ENCODE peak calls at places on chromosomes 7 and 10, in eight cellular contexts. One of them, this sample, is unnamed.

GRCh38 chr7:20598479-20599419 is 16.7 kb upstream of the ABCB5 start:
- DNase-seq in mammary epithelial cell: peak; percentile 66
- DNase-seq in left ventricle myocardium inferior: no peak
- DNase-seq in lower lobe of right lung: no peak
- DNase-seq in T-helper 17 cell: no peak
- DNase-seq in hepatocyte: peak; percentile 73
- DNase-seq in CD8-positive, alpha-beta T cell: no peak
- DNase-seq in PC-3: peak; percentile 84
- DNase-seq in this sample: peak; percentile 73

GRCh38 chr10:3701490-3701889 is 83.5 kb downstream of the KLF6 start:
- DNase-seq in lower lobe of right lung: no peak
- DNase-seq in T-helper 17 cell: no peak
- DNase-seq in mammary epithelial cell: peak; percentile 33
- DNase-seq in left ventricle myocardium inferior: no peak
- DNase-seq in hepatocyte: no peak
- DNase-seq in PC-3: no peak
- DNase-seq in CD8-positive, alpha-beta T cell: no peak
- DNase-seq in this sample: no peak

GRCh38 chr10:21171197-21171935 is 274.3 kb upstream of the NEBL start:
- DNase-seq in T-helper 17 cell: no peak
- DNase-seq in hepatocyte: no peak
- DNase-seq in PC-3: peak; percentile 6
- DNase-seq in lower lobe of right lung: no peak
- DNase-seq in CD8-positive, alpha-beta T cell: no peak
- DNase-seq in left ventricle myocardium inferior: no peak
- DNase-seq in mammary epithelial cell: no peak
- DNase-seq in this sample: peak; percentile 53

GRCh38 chr7:100676501-100677306 is 3.2 kb downstream of the GNB2 start:
- DNase-seq in hepatocyte: no peak
- DNase-seq in left ventricle myocardium inferior: peak; percentile 21
- DNase-seq in PC-3: no peak
- DNase-seq in lower lobe of right lung: peak; percentile 50
- DNase-seq in mammary epithelial cell: no peak
- DNase-seq in CD8-positive, alpha-beta T cell: no peak
- DNase-seq in T-helper 17 cell: no peak
- DNase-seq in this sample: no peak

GRCh38 chr7:98418636-98419315 is 17.9 kb upstream of the BAIAP2L1 start:
- DNase-seq in mammary epithelial cell: peak; percentile 98
- DNase-seq in CD8-positive, alpha-beta T cell: no peak
- DNase-seq in hepatocyte: peak; percentile 95
- DNase-seq in lower lobe of right lung: no peak
- DNase-seq in T-helper 17 cell: no peak
- DNase-seq in PC-3: peak; percentile 98
- DNase-seq in left ventricle myocardium inferior: no peak
- DNase-seq in this sample: no peak

GRCh38 chr10:3625959-3626751 is 158.9 kb downstream of the KLF6 start:
- DNase-seq in hepatocyte: no peak
- DNase-seq in T-helper 17 cell: no peak
- DNase-seq in CD8-positive, alpha-beta T cell: no peak
- DNase-seq in PC-3: peak; percentile 61
- DNase-seq in lower lobe of right lung: no peak
- DNase-seq in left ventricle myocardium inferior: no peak
- DNase-seq in mammary epithelial cell: peak; percentile 62
- DNase-seq in this sample: no peak

GRCh38 chr10:105358911-105359310 is 717.8 kb downstream of the SORCS3 start:
- DNase-seq in left ventricle myocardium inferior: no peak
- DNase-seq in hepatocyte: no peak
- DNase-seq in mammary epithelial cell: peak; percentile 66
- DNase-seq in PC-3: no peak
- DNase-seq in T-helper 17 cell: no peak
- DNase-seq in lower lobe of right lung: no peak
- DNase-seq in CD8-positive, alpha-beta T cell: no peak
- DNase-seq in this sample: no peak

GRCh38 chr10:83142074-83142563 is 997.2 kb upstream of the GHITM start:
- DNase-seq in hepatocyte: no peak
- DNase-seq in mammary epithelial cell: peak; percentile 8
- DNase-seq in lower lobe of right lung: no peak
- DNase-seq in PC-3: no peak
- DNase-seq in T-helper 17 cell: no peak
- DNase-seq in left ventricle myocardium inferior: no peak
- DNase-seq in CD8-positive, alpha-beta T cell: no peak
- DNase-seq in this sample: no peak

GRCh38 chr7:130063036-130063435 is 7.3 kb upstream of the KLHDC10 start:
- DNase-seq in CD8-positive, alpha-beta T cell: peak; percentile 77
- DNase-seq in T-helper 17 cell: peak; percentile 62
- DNase-seq in hepatocyte: peak; percentile 53
- DNase-seq in left ventricle myocardium inferior: no peak
- DNase-seq in PC-3: peak; percentile 73
- DNase-seq in lower lobe of right lung: peak; percentile 67
- DNase-seq in mammary epithelial cell: no peak
- DNase-seq in this sample: peak; percentile 91

GRCh38 chr7:6579446-6579845 is 2.2 kb downstream of the ZDHHC4 start:
- DNase-seq in hepatocyte: no peak
- DNase-seq in CD8-positive, alpha-beta T cell: no peak
- DNase-seq in PC-3: peak; percentile 34
- DNase-seq in lower lobe of right lung: no peak
- DNase-seq in mammary epithelial cell: no peak
- DNase-seq in left ventricle myocardium inferior: no peak
- DNase-seq in T-helper 17 cell: no peak
- DNase-seq in this sample: no peak

GRCh38 chr7:151541709-151542499 is 22.2 kb upstream of the RHEB start:
- DNase-seq in mammary epithelial cell: no peak
- DNase-seq in PC-3: no peak
- DNase-seq in hepatocyte: no peak
- DNase-seq in left ventricle myocardium inferior: no peak
- DNase-seq in CD8-positive, alpha-beta T cell: no peak
- DNase-seq in lower lobe of right lung: no peak
- DNase-seq in T-helper 17 cell: no peak
- DNase-seq in this sample: no peak

GRCh38 chr10:68578945-68579344 is 18.8 kb downstream of the TET1 start:
- DNase-seq in PC-3: no peak
- DNase-seq in T-helper 17 cell: no peak
- DNase-seq in CD8-positive, alpha-beta T cell: no peak
- DNase-seq in mammary epithelial cell: no peak
- DNase-seq in left ventricle myocardium inferior: no peak
- DNase-seq in lower lobe of right lung: no peak
- DNase-seq in hepatocyte: no peak
- DNase-seq in this sample: no peak

GRCh38 chr10:17144757-17145156 is 15.1 kb upstream of the CUBN start:
- DNase-seq in CD8-positive, alpha-beta T cell: no peak
- DNase-seq in PC-3: peak; percentile 9
- DNase-seq in mammary epithelial cell: peak; percentile 73
- DNase-seq in left ventricle myocardium inferior: no peak
- DNase-seq in T-helper 17 cell: no peak
- DNase-seq in lower lobe of right lung: no peak
- DNase-seq in hepatocyte: no peak
- DNase-seq in this sample: no peak

GRCh38 chr10:122567056-122567660 is 6.6 kb downstream of the DMBT1 start:
- DNase-seq in mammary epithelial cell: peak; percentile 23
- DNase-seq in CD8-positive, alpha-beta T cell: no peak
- DNase-seq in hepatocyte: no peak
- DNase-seq in PC-3: peak; percentile 38
- DNase-seq in left ventricle myocardium inferior: no peak
- DNase-seq in T-helper 17 cell: peak; percentile 22
- DNase-seq in lower lobe of right lung: no peak
- DNase-seq in this sample: no peak

GRCh38 chr10:44397476-44398225 is 12.8 kb upstream of the CXCL12 start:
- DNase-seq in mammary epithelial cell: no peak
- DNase-seq in T-helper 17 cell: no peak
- DNase-seq in lower lobe of right lung: no peak
- DNase-seq in left ventricle myocardium inferior: no peak
- DNase-seq in CD8-positive, alpha-beta T cell: peak; percentile 23
- DNase-seq in hepatocyte: no peak
- DNase-seq in PC-3: peak; percentile 34
- DNase-seq in this sample: no peak

GRCh38 chr10:87712913-87713616 is 53.4 kb downstream of the PAPSS2 start:
- DNase-seq in T-helper 17 cell: no peak
- DNase-seq in hepatocyte: no peak
- DNase-seq in PC-3: no peak
- DNase-seq in left ventricle myocardium inferior: no peak
- DNase-seq in mammary epithelial cell: no peak
- DNase-seq in lower lobe of right lung: no peak
- DNase-seq in CD8-positive, alpha-beta T cell: no peak
- DNase-seq in this sample: no peak

GRCh38 chr7:140342732-140343514 is 55.4 kb downstream of the SLC37A3 start:
- DNase-seq in mammary epithelial cell: peak; percentile 6
- DNase-seq in CD8-positive, alpha-beta T cell: no peak
- DNase-seq in PC-3: peak; percentile 31
- DNase-seq in hepatocyte: peak; percentile 30
- DNase-seq in lower lobe of right lung: peak; percentile 69
- DNase-seq in left ventricle myocardium inferior: peak; percentile 24
- DNase-seq in T-helper 17 cell: no peak
- DNase-seq in this sample: peak; percentile 37

GRCh38 chr10:132306951-132307751 is 599 bp downstream of the STK32C start:
- DNase-seq in PC-3: peak; percentile 46
- DNase-seq in left ventricle myocardium inferior: peak; percentile 33
- DNase-seq in T-helper 17 cell: peak; percentile 17
- DNase-seq in hepatocyte: peak; percentile 77
- DNase-seq in lower lobe of right lung: peak; percentile 80
- DNase-seq in mammary epithelial cell: peak; percentile 23
- DNase-seq in CD8-positive, alpha-beta T cell: peak; percentile 62
- DNase-seq in this sample: peak; percentile 62

GRCh38 chr10:13555884-13556529 is 27.2 kb upstream of the BEND7 start:
- DNase-seq in PC-3: no peak
- DNase-seq in left ventricle myocardium inferior: no peak
- DNase-seq in hepatocyte: no peak
- DNase-seq in mammary epithelial cell: no peak
- DNase-seq in T-helper 17 cell: no peak
- DNase-seq in CD8-positive, alpha-beta T cell: no peak
- DNase-seq in lower lobe of right lung: no peak
- DNase-seq in this sample: peak; percentile 9

DNA sequence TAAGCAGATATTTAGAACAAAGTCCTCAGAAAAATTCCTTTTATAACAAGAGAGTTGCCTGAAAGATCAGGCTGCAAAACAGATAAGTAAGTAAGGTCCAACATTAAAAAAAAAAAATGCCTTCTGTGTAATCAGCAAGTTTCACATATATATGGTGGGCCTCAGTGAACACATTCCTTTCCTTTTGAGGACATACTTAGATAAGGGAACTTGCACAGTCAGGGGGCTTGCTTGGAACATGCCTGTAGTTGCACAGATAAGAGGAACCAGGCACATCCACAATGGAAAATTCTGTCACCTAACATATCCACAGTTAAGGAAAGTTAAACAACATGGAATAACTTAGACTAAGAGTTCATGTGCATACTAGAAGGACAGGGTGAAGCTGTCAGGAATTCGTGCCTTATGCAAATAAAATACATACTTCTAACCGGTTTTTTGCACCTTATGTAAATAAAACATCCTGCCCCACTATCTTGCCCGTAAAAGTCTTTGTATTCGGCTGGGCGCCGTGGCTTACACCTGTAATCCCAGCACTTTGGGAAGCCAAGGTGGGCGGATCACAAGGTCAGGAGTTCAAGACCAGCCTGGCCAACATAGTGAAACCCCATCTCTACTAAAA is 257.3 kb downstream of the ZNF33B start:
- DNase-seq in hepatocyte: no peak
- DNase-seq in CD8-positive, alpha-beta T cell: no peak
- DNase-seq in mammary epithelial cell: no peak
- DNase-seq in left ventricle myocardium inferior: no peak
- DNase-seq in lower lobe of right lung: no peak
- DNase-seq in PC-3: no peak
- DNase-seq in T-helper 17 cell: no peak
- DNase-seq in this sample: no peak
- H3K9me3 ChIP-seq in hepatocyte: no peaks in the 10 kb centered on the region
- H3K9me3 ChIP-seq in CD8-positive, alpha-beta T cell: no peaks in the 10 kb centered on the region
- H3K9me3 ChIP-seq in mammary epithelial cell: no peaks in the 10 kb centered on the region
- H3K9me3 ChIP-seq in left ventricle myocardium inferior: peaks cover 6% of the 10 kb centered on the region
- H3K9me3 ChIP-seq in lower lobe of right lung: no peaks in the 10 kb centered on the region
- H3K9me3 ChIP-seq in PC-3: peaks cover 9% of the 10 kb centered on the region
- H3K9me3 ChIP-seq in T-helper 17 cell: no peaks in the 10 kb centered on the region
- H3K9me3 ChIP-seq in this sample: no peaks in the 10 kb centered on the region

GRCh38 chr10:60917331-60918280 is 26.4 kb downstream of the RHOBTB1 start:
- DNase-seq in lower lobe of right lung: no peak
- DNase-seq in left ventricle myocardium inferior: no peak
- DNase-seq in CD8-positive, alpha-beta T cell: no peak
- DNase-seq in hepatocyte: no peak
- DNase-seq in mammary epithelial cell: peak; percentile 24
- DNase-seq in PC-3: no peak
- DNase-seq in T-helper 17 cell: no peak
- DNase-seq in this sample: no peak
- H3K9me3 ChIP-seq in lower lobe of right lung: no peaks in the 10 kb centered on the region
- H3K9me3 ChIP-seq in left ventricle myocardium inferior: peaks cover 3% of the 10 kb centered on the region
- H3K9me3 ChIP-seq in CD8-positive, alpha-beta T cell: no peaks in the 10 kb centered on the region
- H3K9me3 ChIP-seq in hepatocyte: no peaks in the 10 kb centered on the region
- H3K9me3 ChIP-seq in mammary epithelial cell: no peaks in the 10 kb centered on the region
- H3K9me3 ChIP-seq in PC-3: no peaks in the 10 kb centered on the region
- H3K9me3 ChIP-seq in T-helper 17 cell: no peaks in the 10 kb centered on the region
- H3K9me3 ChIP-seq in this sample: no peaks in the 10 kb centered on the region

GRCh38 chr10:66455304-66455703 is 470.5 kb upstream of the LRRTM3 start:
- DNase-seq in T-helper 17 cell: no peak
- DNase-seq in left ventricle myocardium inferior: no peak
- DNase-seq in lower lobe of right lung: no peak
- DNase-seq in CD8-positive, alpha-beta T cell: no peak
- DNase-seq in mammary epithelial cell: peak; percentile 2
- DNase-seq in hepatocyte: no peak
- DNase-seq in PC-3: peak; percentile 54
- DNase-seq in this sample: no peak

DNA sequence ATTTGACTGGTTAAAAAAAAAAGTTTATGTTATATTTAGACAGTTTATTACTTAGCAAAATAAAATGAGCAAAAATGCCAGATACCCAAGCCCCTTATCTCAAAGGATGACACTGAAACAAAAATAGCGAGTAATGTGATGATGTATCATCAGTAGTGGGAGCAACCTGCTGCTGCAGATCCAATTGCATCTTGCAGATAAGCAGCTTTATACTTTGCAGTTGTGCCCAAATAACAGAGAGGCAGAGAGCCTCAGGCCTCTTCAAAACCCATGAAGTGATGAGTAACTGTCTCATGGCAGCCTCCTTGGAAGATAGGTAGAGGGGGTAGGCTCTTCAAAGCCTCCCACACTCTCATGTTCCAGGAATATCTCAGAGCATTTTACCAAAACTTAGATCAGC is 468.2 kb upstream of the LRRTM3 start:
- DNase-seq in CD8-positive, alpha-beta T cell: no peak
- DNase-seq in PC-3: no peak
- DNase-seq in left ventricle myocardium inferior: no peak
- DNase-seq in T-helper 17 cell: no peak
- DNase-seq in lower lobe of right lung: no peak
- DNase-seq in hepatocyte: no peak
- DNase-seq in mammary epithelial cell: no peak
- DNase-seq in this sample: no peak
- H3K9me3 ChIP-seq in CD8-positive, alpha-beta T cell: no peaks in the 10 kb centered on the region
- H3K9me3 ChIP-seq in PC-3: peaks cover 3% of the 10 kb centered on the region
- H3K9me3 ChIP-seq in left ventricle myocardium inferior: no peaks in the 10 kb centered on the region
- H3K9me3 ChIP-seq in T-helper 17 cell: no peaks in the 10 kb centered on the region
- H3K9me3 ChIP-seq in lower lobe of right lung: no peaks in the 10 kb centered on the region
- H3K9me3 ChIP-seq in hepatocyte: no peaks in the 10 kb centered on the region
- H3K9me3 ChIP-seq in mammary epithelial cell: no peaks in the 10 kb centered on the region
- H3K9me3 ChIP-seq in this sample: no peaks in the 10 kb centered on the region

DNA sequence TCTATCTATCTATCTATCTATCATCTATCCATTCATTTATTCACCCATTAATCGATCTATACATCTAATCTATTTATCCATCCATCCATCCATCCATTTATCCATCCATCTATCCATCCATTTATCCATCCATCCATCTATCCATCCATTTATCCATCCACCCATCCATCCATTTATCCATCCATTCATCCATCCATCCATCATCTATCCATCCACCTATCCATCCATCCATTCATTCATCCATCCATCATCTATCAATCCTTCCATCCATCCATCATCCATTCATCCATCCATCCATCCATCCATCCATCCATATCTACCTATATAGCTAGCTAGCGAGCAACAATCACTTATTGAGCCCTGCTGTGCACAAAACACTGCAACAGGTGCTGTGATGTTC is 953.1 kb upstream of the ZNF722 start:
- DNase-seq in left ventricle myocardium inferior: no peak
- DNase-seq in PC-3: no peak
- DNase-seq in lower lobe of right lung: no peak
- DNase-seq in T-helper 17 cell: no peak
- DNase-seq in CD8-positive, alpha-beta T cell: no peak
- DNase-seq in mammary epithelial cell: no peak
- DNase-seq in hepatocyte: no peak
- DNase-seq in this sample: no peak
- H3K9me3 ChIP-seq in left ventricle myocardium inferior: peaks cover 16% of the 10 kb centered on the region
- H3K9me3 ChIP-seq in PC-3: no peaks in the 10 kb centered on the region
- H3K9me3 ChIP-seq in lower lobe of right lung: peaks cover 4% of the 10 kb centered on the region
- H3K9me3 ChIP-seq in T-helper 17 cell: peaks cover 5% of the 10 kb centered on the region
- H3K9me3 ChIP-seq in CD8-positive, alpha-beta T cell: no peaks in the 10 kb centered on the region
- H3K9me3 ChIP-seq in mammary epithelial cell: peaks cover 50% of the 10 kb centered on the region
- H3K9me3 ChIP-seq in hepatocyte: peaks cover 19% of the 10 kb centered on the region
- H3K9me3 ChIP-seq in this sample: no peaks in the 10 kb centered on the region